ENCODE peak calls at places on chromosome 21, in nine cellular contexts. L, Y, Z, N, A, D, V, M and K are unnamed samples.

GRCh38 chr21:36966066-36966845 is at the start of gene HLCS:
- DNase-seq in L (no peak), Y (peak), Z (peak), N (peak), A (peak), D (peak), V (peak), M (peak), K (no peak)

GRCh38 chr21:35239811-35240219 is 190.7 kb upstream of the RUNX1 start:
- DNase-seq in L (no peak), Y (no peak), Z (no peak), N (no peak), A (no peak), D (peak), V (no peak), M (peak), K (no peak)

GRCh38 chr21:29893687-29894086 is 46.1 kb downstream of the GRIK1 start:
- DNase-seq in L (no peak), Y (no peak), Z (no peak), N (no peak), A (no peak), D (no peak), V (no peak), M (no peak), K (no peak)

GRCh38 chr21:34603002-34603709 is 11.8 kb downstream of the RCAN1 start:
- DNase-seq in L (peak), Y (peak), Z (peak), N (peak), A (peak), D (peak), V (peak), M (peak), K (no peak)

GRCh38 chr21:19321688-19322087 is 918.1 kb upstream of the TMPRSS15 start:
- DNase-seq in L (no peak), Y (no peak), Z (no peak), N (no peak), A (no peak), D (no peak), V (no peak), M (no peak), K (no peak)

GRCh38 chr21:38958940-38959685 is 153.4 kb downstream of the ETS2 start:
- DNase-seq in L (no peak), Y (no peak), Z (no peak), N (peak), A (peak), D (peak), V (no peak), M (peak), K (no peak)

GRCh38 chr21:27362249-27362648 is 395.4 kb upstream of the ADAMTS5 start:
- DNase-seq in L (no peak), Y (no peak), Z (no peak), N (no peak), A (no peak), D (no peak), V (no peak), M (no peak), K (no peak)

GRCh38 chr21:31901342-31901741 is 28.5 kb downstream of the HUNK start:
- DNase-seq in L (no peak), Y (peak), Z (no peak), N (no peak), A (no peak), D (no peak), V (no peak), M (no peak), K (no peak)

GRCh38 chr21:36656138-36656537 is 42.8 kb upstream of the SIM2 start:
- DNase-seq in L (no peak), Y (peak), Z (no peak), N (no peak), A (no peak), D (no peak), V (no peak), M (no peak), K (no peak)

GRCh38 chr21:31442339-31442738 is 98.3 kb upstream of the TIAM1 start:
- DNase-seq in L (no peak), Y (no peak), Z (no peak), N (no peak), A (no peak), D (no peak), V (no peak), M (no peak), K (no peak)

GRCh38 chr21:25953196-25953595 is 217.4 kb downstream of the APP start:
- DNase-seq in L (no peak), Y (no peak), Z (no peak), N (no peak), A (no peak), D (no peak), V (no peak), M (no peak), K (no peak)

GRCh38 chr21:27250386-27250785 is 283.5 kb upstream of the ADAMTS5 start:
- DNase-seq in L (no peak), Y (no peak), Z (no peak), N (no peak), A (no peak), D (no peak), V (no peak), M (no peak), K (no peak)

GRCh38 chr21:25835397-25835796 is 100.6 kb downstream of the GABPA start:
- DNase-seq in L (no peak), Y (no peak), Z (no peak), N (no peak), A (no peak), D (no peak), V (no peak), M (no peak), K (no peak)

GRCh38 chr21:28436286-28436932 is 556.3 kb downstream of the LTN1 start:
- DNase-seq in L (no peak), Y (no peak), Z (no peak), N (peak), A (no peak), D (no peak), V (no peak), M (no peak), K (no peak)

GRCh38 chr21:23858878-23859277 is 1748.4 kb downstream of the MRPL39 start:
- DNase-seq in L (no peak), Y (no peak), Z (no peak), N (no peak), A (no peak), D (no peak), V (no peak), M (no peak), K (no peak)

GRCh38 chr21:23853796-23854379 is 1753.4 kb downstream of the MRPL39 start:
- DNase-seq in L (no peak), Y (no peak), Z (no peak), N (peak), A (no peak), D (no peak), V (no peak), M (no peak), K (no peak)
- TF ChIP-seq CTCF in L (no peak), Y (no peak), Z (no peak), N (peak), A (peak), D (peak), V (no peak), M (peak), K (peak)

GRCh38 chr21:15679630-15680029 is 50.2 kb upstream of the USP25 start:
- DNase-seq in L (no peak), Y (no peak), Z (no peak), N (no peak), A (no peak), D (no peak), V (no peak), M (no peak), K (no peak)
- TF ChIP-seq CTCF in L (no peak), Y (no peak), Z (no peak), N (peak), A (no peak), D (no peak), V (no peak), M (no peak), K (peak)

GRCh38 chr21:46245213-46245915 is 16.8 kb upstream of the LSS start:
- DNase-seq in L (no peak), Y (no peak), Z (no peak), N (no peak), A (no peak), D (no peak), V (no peak), M (no peak), K (no peak)
- TF ChIP-seq CTCF in L (no peak), Y (no peak), Z (no peak), N (peak), A (no peak), D (no peak), V (no peak), M (no peak), K (no peak)

GRCh38 chr21:42688841-42689371 is 35.5 kb downstream of the PDE9A start:
- DNase-seq in L (no peak), Y (no peak), Z (no peak), N (no peak), A (no peak), D (no peak), V (no peak), M (no peak), K (no peak)
- TF ChIP-seq CTCF in L (no peak), Y (no peak), Z (no peak), N (no peak), A (no peak), D (no peak), V (no peak), M (no peak), K (no peak)

DNA sequence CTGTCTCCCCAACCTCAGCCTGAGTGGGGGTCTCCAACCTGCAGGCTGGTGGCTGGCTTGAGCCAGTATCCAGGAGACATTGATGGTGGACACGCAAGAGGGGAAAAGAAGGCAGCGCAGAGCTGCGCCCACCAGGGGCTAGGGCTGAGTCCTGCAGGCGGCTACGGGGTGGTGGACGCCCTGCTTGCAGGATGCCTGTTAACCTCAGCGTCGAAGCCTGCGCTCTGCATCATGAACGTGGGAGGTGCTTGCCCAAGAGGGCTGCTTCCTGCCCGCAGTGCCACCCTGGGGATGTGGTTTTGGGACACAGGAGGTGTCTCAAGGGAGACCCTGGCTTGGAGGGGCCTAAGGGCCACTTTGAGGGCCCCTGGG is 11.6 kb downstream of the CFAP410 start:
- DNase-seq in L (no peak), Y (no peak), Z (no peak), N (no peak), A (no peak), D (no peak), V (no peak), M (no peak), K (no peak)
- TF ChIP-seq CTCF in L (no peak), Y (no peak), Z (no peak), N (no peak), A (no peak), D (no peak), V (no peak), M (no peak), K (no peak)